ENCODE peak calls at places on chromosomes 7 and 10, in eight cellular contexts. A is stomach, O is GM23248, R is posterior vena cava, X is bronchial epithelial cell, Q is lower lobe of right lung, U is iPS-NIHi11, E is pancreas. H is an unnamed sample.

GRCh38 chr10:7405637-7406036 is 5.2 kb downstream of the SFMBT2 start:
- DNase-seq in A (no peak), O (peak; percentile 4), R (no peak), X (peak; percentile 9), Q (no peak), U (no peak), E (no peak), H (no peak)

GRCh38 chr7:130207642-130208041 is at the start of gene SSMEM1:
- DNase-seq in A (no peak), O (peak; percentile 92), R (no peak), X (peak; percentile 85), Q (no peak), U (no peak), E (no peak), H (no peak)

GRCh38 chr7:132345730-132346129 is 230.5 kb downstream of the PLXNA4 start:
- DNase-seq in A (no peak), O (no peak), R (no peak), X (no peak), Q (no peak), U (no peak), E (no peak), H (no peak)

GRCh38 chr7:30877010-30877740 is 34.5 kb upstream of the AQP1 start:
- DNase-seq in A (no peak), O (no peak), R (no peak), X (no peak), Q (no peak), U (peak; percentile 35), E (no peak), H (no peak)

GRCh38 chr10:218753-219152 is 83.5 kb downstream of the ZMYND11 start:
- DNase-seq in A (no peak), O (peak; percentile 52), R (no peak), X (peak; percentile 50), Q (no peak), U (no peak), E (no peak), H (no peak)

GRCh38 chr7:18420176-18420575 is 75.4 kb upstream of the HDAC9 start:
- DNase-seq in A (no peak), O (no peak), R (no peak), X (no peak), Q (no peak), U (no peak), E (no peak), H (no peak)

GRCh38 chr7:3301831-3302618 is 973 bp downstream of the SDK1 start:
- DNase-seq in A (no peak), O (peak; percentile 35), R (no peak), X (no peak), Q (no peak), U (peak; percentile 23), E (peak; percentile 43), H (no peak)

GRCh38 chr7:14759785-14760184 is 142.8 kb downstream of the DGKB start:
- DNase-seq in A (no peak), O (peak; percentile 36), R (no peak), X (peak; percentile 61), Q (no peak), U (no peak), E (no peak), H (no peak)

H was measured in naive thymus-derived CD8-positive, alpha-beta T cell.